ENCODE peak calls at places on chromosomes 4 and X, in ten cellular contexts. B, R, X, G, W, C, Q, D, Z and H are unnamed samples.

GRCh38 chr4:79445371-79445781 is 37.3 kb upstream of the GK2 start:
- DNase-seq in B (no peak), R (no peak), X (no peak), G (no peak), W (peak), C (no peak), Q (no peak), D (no peak), Z (no peak), H (no peak)

GRCh38 chrX:68511255-68511654 is 12.4 kb downstream of the YIPF6 start:
- DNase-seq in B (peak), R (peak), X (peak), G (no peak), W (peak), C (no peak), Q (no peak), D (peak), Z (peak), H (peak)

GRCh38 chr4:151676301-151676700 is 84.5 kb downstream of the GATB start:
- DNase-seq in B (peak), R (peak), X (no peak), G (no peak), W (no peak), C (no peak), Q (no peak), D (no peak), Z (peak), H (no peak)

GRCh38 chr4:103074039-103074438 is 2.5 kb downstream of the SLC9B2 start:
- DNase-seq in B (no peak), R (no peak), X (no peak), G (no peak), W (no peak), C (no peak), Q (no peak), D (no peak), Z (no peak), H (no peak)

GRCh38 chrX:115894087-115894486 is 276.5 kb upstream of the AGTR2 start:
- DNase-seq in B (no peak), R (peak), X (peak), G (no peak), W (peak), C (no peak), Q (no peak), D (no peak), Z (no peak), H (no peak)

GRCh38 chr4:70747874-70748273 is 26.1 kb downstream of the RUFY3 start:
- DNase-seq in B (peak), R (no peak), X (no peak), G (no peak), W (no peak), C (no peak), Q (no peak), D (no peak), Z (no peak), H (no peak)

GRCh38 chr4:133624744-133625143 is 475.6 kb downstream of the PCDH10 start:
- DNase-seq in B (no peak), R (no peak), X (no peak), G (no peak), W (peak), C (no peak), Q (no peak), D (no peak), Z (no peak), H (peak)

GRCh38 chr4:76757418-76757910 is 140.5 kb downstream of the SOWAHB start:
- DNase-seq in B (no peak), R (no peak), X (no peak), G (no peak), W (no peak), C (no peak), Q (no peak), D (no peak), Z (no peak), H (no peak)

GRCh38 chr4:184850431-184851199 is 24.8 kb upstream of the ACSL1 start:
- DNase-seq in B (no peak), R (no peak), X (no peak), G (no peak), W (no peak), C (no peak), Q (no peak), D (no peak), Z (no peak), H (no peak)

GRCh38 chr4:102869569-102870227 is 906 bp downstream of the CISD2 start:
- DNase-seq in B (no peak), R (no peak), X (no peak), G (no peak), W (no peak), C (no peak), Q (no peak), D (no peak), Z (no peak), H (no peak)

GRCh38 chrX:108396188-108396885 is 41.9 kb downstream of the COL4A6 start:
- DNase-seq in B (peak), R (no peak), X (no peak), G (peak), W (peak), C (no peak), Q (no peak), D (no peak), Z (no peak), H (no peak)

GRCh38 chrX:97039363-97040029 is 155.8 kb downstream of the RPA4 start:
- DNase-seq in B (peak), R (no peak), X (no peak), G (no peak), W (no peak), C (no peak), Q (no peak), D (no peak), Z (peak), H (peak)

GRCh38 chr4:10197952-10198351 is 81.4 kb upstream of the WDR1 start:
- DNase-seq in B (no peak), R (no peak), X (no peak), G (no peak), W (no peak), C (no peak), Q (no peak), D (no peak), Z (no peak), H (no peak)

GRCh38 chr4:6884341-6884870 is 25.2 kb upstream of the TBC1D14 start:
- DNase-seq in B (peak), R (no peak), X (no peak), G (no peak), W (peak), C (peak), Q (no peak), D (no peak), Z (peak), H (no peak)

GRCh38 chrX:11566814-11567213 is 98.9 kb downstream of the ARHGAP6 start:
- DNase-seq in B (peak), R (no peak), X (no peak), G (no peak), W (no peak), C (no peak), Q (no peak), D (no peak), Z (peak), H (no peak)

GRCh38 chr4:17956245-17956644 is 65.3 kb downstream of the LCORL start:
- DNase-seq in B (no peak), R (no peak), X (no peak), G (no peak), W (no peak), C (no peak), Q (no peak), D (no peak), Z (no peak), H (no peak)

GRCh38 chr4:156962551-156962974 is 9.0 kb downstream of the PDGFC start:
- DNase-seq in B (peak), R (no peak), X (no peak), G (no peak), W (no peak), C (no peak), Q (no peak), D (no peak), Z (peak), H (no peak)

GRCh38 chr4:169239236-169239905 is 31.4 kb downstream of the SH3RF1 start:
- DNase-seq in B (no peak), R (no peak), X (no peak), G (no peak), W (no peak), C (no peak), Q (no peak), D (no peak), Z (no peak), H (no peak)

GRCh38 chr4:81845273-81845672 is 373.6 kb upstream of the RASGEF1B start:
- DNase-seq in B (no peak), R (no peak), X (no peak), G (no peak), W (peak), C (no peak), Q (no peak), D (no peak), Z (no peak), H (no peak)

GRCh38 chr4:45925809-45926208 is 198.0 kb downstream of the GABRG1 start:
- DNase-seq in B (no peak), R (no peak), X (no peak), G (no peak), W (no peak), C (no peak), Q (no peak), D (no peak), Z (no peak), H (no peak)

GRCh38 chr4:101205878-101206277 is 141.4 kb downstream of the PPP3CA start:
- DNase-seq in B (peak), R (no peak), X (no peak), G (no peak), W (peak), C (no peak), Q (no peak), D (peak), Z (peak), H (no peak)

GRCh38 chrX:13102636-13103035 is 58.2 kb upstream of the FAM9C start:
- DNase-seq in B (peak), R (no peak), X (no peak), G (no peak), W (no peak), C (no peak), Q (no peak), D (no peak), Z (peak), H (no peak)

GRCh38 chr4:137106733-137107132 is 425.6 kb downstream of the PCDH18 start:
- DNase-seq in B (no peak), R (no peak), X (no peak), G (no peak), W (no peak), C (no peak), Q (no peak), D (no peak), Z (no peak), H (no peak)

GRCh38 chr4:56003606-56004005 is 54.9 kb downstream of the CEP135 start:
- DNase-seq in B (no peak), R (no peak), X (no peak), G (no peak), W (no peak), C (no peak), Q (no peak), D (no peak), Z (no peak), H (no peak)

GRCh38 chr4:187191676-187192075 is 468.0 kb upstream of the FAT1 start:
- DNase-seq in B (no peak), R (no peak), X (no peak), G (no peak), W (no peak), C (no peak), Q (no peak), D (no peak), Z (no peak), H (no peak)

GRCh38 chrX:26138043-26138442 is at the start of gene MAGEB18:
- DNase-seq in B (no peak), R (no peak), X (no peak), G (no peak), W (no peak), C (no peak), Q (no peak), D (no peak), Z (no peak), H (no peak)

GRCh38 chr4:57129477-57129876 is 19.3 kb upstream of the IGFBP7 start:
- DNase-seq in B (no peak), R (no peak), X (no peak), G (no peak), W (no peak), C (no peak), Q (no peak), D (no peak), Z (no peak), H (no peak)

GRCh38 chr4:15303052-15303641 is 124.7 kb upstream of the C1QTNF7 start:
- DNase-seq in B (peak), R (no peak), X (no peak), G (no peak), W (no peak), C (no peak), Q (no peak), D (no peak), Z (peak), H (no peak)

GRCh38 chr4:149031399-149031798 is 589.2 kb upstream of the NR3C2 start:
- DNase-seq in B (peak), R (no peak), X (no peak), G (no peak), W (peak), C (no peak), Q (no peak), D (peak), Z (peak), H (peak)